ENCODE peak calls at places on chromosome 9, in five cellular contexts. N, V, J, S and F are unnamed samples.
A peak's percentile ranks its signal among the peaks of the same experiment; 100 is the strongest.

GRCh38 chr9:16143947-16144890 is 591.4 kb downstream of the CCDC171 start:
- DNase-seq in N (no peak), V (peak; percentile 29), J (no peak), S (peak; percentile 62), F (peak; percentile 70)

GRCh38 chr9:112731971-112732370 is 14.1 kb upstream of the INIP start:
- DNase-seq in N (no peak), V (no peak), J (no peak), S (no peak), F (no peak)

GRCh38 chr9:95103385-95104087 is 214.0 kb downstream of the FANCC start:
- DNase-seq in N (no peak), V (no peak), J (no peak), S (no peak), F (no peak)

GRCh38 chr9:1231998-1232919 is 182.1 kb downstream of the DMRT2 start:
- DNase-seq in N (peak; percentile 88), V (no peak), J (peak; percentile 17), S (peak; percentile 16), F (peak; percentile 92)

GRCh38 chr9:126842220-126842842 is 18.1 kb upstream of the ZBTB34 start:
- DNase-seq in N (no peak), V (no peak), J (no peak), S (no peak), F (no peak)

GRCh38 chr9:81546498-81546897 is 142.8 kb downstream of the TLE1 start:
- DNase-seq in N (no peak), V (no peak), J (no peak), S (no peak), F (no peak)

GRCh38 chr9:3200331-3200774 is 325.4 kb downstream of the RFX3 start:
- DNase-seq in N (no peak), V (no peak), J (no peak), S (no peak), F (no peak)

GRCh38 chr9:131008086-131008485 is 888 bp upstream of the LAMC3 start:
- DNase-seq in N (no peak), V (no peak), J (no peak), S (no peak), F (no peak)

GRCh38 chr9:75451045-75451444 is 362.7 kb downstream of the OSTF1 start:
- DNase-seq in N (no peak), V (no peak), J (no peak), S (no peak), F (no peak)

GRCh38 chr9:7125231-7125630 is 367.5 kb downstream of the KDM4C start:
- DNase-seq in N (no peak), V (no peak), J (no peak), S (no peak), F (no peak)

GRCh38 chr9:1456301-1456999 is 406.3 kb downstream of the DMRT2 start:
- DNase-seq in N (no peak), V (no peak), J (no peak), S (no peak), F (no peak)

GRCh38 chr9:127650511-127650910 is 38.4 kb downstream of the STXBP1 start:
- DNase-seq in N (no peak), V (peak; percentile 53), J (no peak), S (no peak), F (no peak)

GRCh38 chr9:38255599-38255998 is 136.9 kb upstream of the ALDH1B1 start:
- DNase-seq in N (no peak), V (no peak), J (no peak), S (no peak), F (no peak)

GRCh38 chr9:88387035-88387732 is 1.1 kb upstream of the SPIN1 start:
- DNase-seq in N (peak; percentile 66), V (no peak), J (no peak), S (no peak), F (peak; percentile 37)

GRCh38 chr9:105686936-105687335 is 7.4 kb upstream of the TMEM38B start:
- DNase-seq in N (no peak), V (no peak), J (no peak), S (no peak), F (no peak)

GRCh38 chr9:87516222-87516930 is 18.7 kb downstream of the DAPK1 start:
- DNase-seq in N (peak; percentile 37), V (no peak), J (no peak), S (no peak), F (peak; percentile 71)

GRCh38 chr9:3138236-3139229 is 294.6 kb upstream of the PUM3 start:
- DNase-seq in N (no peak), V (no peak), J (no peak), S (no peak), F (no peak)

GRCh38 chr9:38432922-38433510 is 8.8 kb upstream of the IGFBPL1 start:
- DNase-seq in N (peak; percentile 32), V (peak; percentile 49), J (no peak), S (no peak), F (no peak)

GRCh38 chr9:124198948-124199347 is 58.8 kb upstream of the NEK6 start:
- DNase-seq in N (no peak), V (no peak), J (no peak), S (no peak), F (peak; percentile 45)

GRCh38 chr9:96464426-96464825 is 14.5 kb downstream of the HABP4 start:
- DNase-seq in N (no peak), V (no peak), J (no peak), S (no peak), F (no peak)

GRCh38 chr9:89093201-89093600 is 85.4 kb downstream of the SHC3 start:
- DNase-seq in N (no peak), V (no peak), J (no peak), S (no peak), F (no peak)

GRCh38 chr9:135963938-135964337 is 2.8 kb upstream of the UBAC1 start:
- DNase-seq in N (peak; percentile 41), V (no peak), J (no peak), S (no peak), F (no peak)

GRCh38 chr9:119963798-119964372 is 594.6 kb upstream of the BRINP1 start:
- DNase-seq in N (peak; percentile 9), V (no peak), J (no peak), S (peak; percentile 97), F (no peak)

GRCh38 chr9:21294325-21294724 is 10.8 kb downstream of the IFNA5 start:
- DNase-seq in N (peak; percentile 19), V (peak; percentile 20), J (no peak), S (peak; percentile 93), F (peak; percentile 36)

GRCh38 chr9:7394007-7394774 is 405.4 kb downstream of the DMAC1 start:
- DNase-seq in N (no peak), V (no peak), J (no peak), S (no peak), F (no peak)

GRCh38 chr9:99109522-99109921 is 4.6 kb downstream of the TGFBR1 start:
- DNase-seq in N (no peak), V (no peak), J (no peak), S (no peak), F (no peak)

GRCh38 chr9:12718482-12719026 is 25.4 kb downstream of the TYRP1 start:
- DNase-seq in N (no peak), V (no peak), J (no peak), S (no peak), F (no peak)

GRCh38 chr9:106918825-106919509 is 56.0 kb downstream of the ZNF462 start:
- DNase-seq in N (no peak), V (no peak), J (no peak), S (no peak), F (no peak)

GRCh38 chr9:114112778-114113585 is 13.9 kb upstream of the KIF12 start:
- DNase-seq in N (peak; percentile 70), V (no peak), J (peak; percentile 26), S (no peak), F (peak; percentile 96)

GRCh38 chr9:124190761-124191160 is 67.0 kb upstream of the NEK6 start:
- DNase-seq in N (no peak), V (no peak), J (no peak), S (no peak), F (no peak)

GRCh38 chr9:96327694-96328352 is 25.8 kb upstream of the HSD17B3 start:
- DNase-seq in N (peak; percentile 58), V (peak; percentile 52), J (peak; percentile 58), S (no peak), F (peak; percentile 54)

GRCh38 chr9:128275198-128276007 is at the start of gene GOLGA2:
- DNase-seq in N (peak; percentile 37), V (peak; percentile 33), J (no peak), S (no peak), F (peak; percentile 89)

GRCh38 chr9:125409637-125410521 is 148.3 kb downstream of the GAPVD1 start:
- DNase-seq in N (no peak), V (peak; percentile 51), J (no peak), S (no peak), F (no peak)

GRCh38 chr9:134396258-134396742 is 70.0 kb downstream of the RXRA start:
- DNase-seq in N (no peak), V (peak; percentile 83), J (peak; percentile 80), S (no peak), F (no peak)

GRCh38 chr9:12415361-12415760 is 277.8 kb upstream of the TYRP1 start:
- DNase-seq in N (no peak), V (no peak), J (no peak), S (no peak), F (no peak)

GRCh38 chr9:20304001-20304400 is 318.3 kb downstream of the MLLT3 start:
- DNase-seq in N (no peak), V (no peak), J (no peak), S (no peak), F (no peak)

GRCh38 chr9:114856210-114856941 is 50.5 kb upstream of the TNFSF15 start:
- DNase-seq in N (no peak), V (no peak), J (no peak), S (no peak), F (no peak)

GRCh38 chr9:87872079-87872624 is 10.5 kb upstream of the SPATA31E1 start:
- DNase-seq in N (peak; percentile 75), V (no peak), J (no peak), S (peak; percentile 79), F (no peak)

GRCh38 chr9:108272350-108272899 is 583.4 kb downstream of the ACTL7B start:
- DNase-seq in N (peak; percentile 72), V (peak; percentile 40), J (peak; percentile 16), S (no peak), F (no peak)
- TF ChIP-seq CTCF in N (peak; percentile 61), V (peak; percentile 47), J (peak; percentile 64), S (peak; percentile 67), F (no peak)

GRCh38 chr9:36974731-36975130 is 59.3 kb downstream of the PAX5 start:
- DNase-seq in N (no peak), V (no peak), J (no peak), S (no peak), F (no peak)
- TF ChIP-seq CTCF in N (no peak), V (no peak), J (no peak), S (peak; percentile 48), F (no peak)

GRCh38 chr9:110426052-110426709 is 88.5 kb upstream of the TXNDC8 start:
- DNase-seq in N (no peak), V (no peak), J (no peak), S (peak; percentile 9), F (no peak)
- TF ChIP-seq CTCF in N (no peak), V (no peak), J (peak; percentile 41), S (peak; percentile 45), F (no peak)

GRCh38 chr9:137162505-137163100 is 7.2 kb downstream of the LRRC26 start:
- DNase-seq in N (peak; percentile 73), V (peak; percentile 36), J (no peak), S (no peak), F (no peak)
- TF ChIP-seq CTCF in N (peak; percentile 7), V (no peak), J (peak; percentile 35), S (no peak), F (no peak)

GRCh38 chr9:129326061-129327005 is 148.3 kb upstream of the IER5L start:
- DNase-seq in N (no peak), V (no peak), J (no peak), S (no peak), F (no peak)
- TF ChIP-seq CTCF in N (no peak), V (no peak), J (no peak), S (no peak), F (no peak)